ENCODE peak calls at places on chromosomes 13 and 19, in ten cellular contexts. L, B, V, P, X, Q, S, J, U and T are unnamed samples.

GRCh38 chr13:97849305-97849704 is 104.2 kb upstream of the IPO5 start:
- DNase-seq in P (peak; percentile 39), U (peak; percentile 31), V (no peak), L (peak; percentile 40), Q (peak; percentile 49), S (no peak), X (peak; percentile 22), J (no peak), B (no peak), T (no peak)

GRCh38 chr13:29457299-29457698 is 138.2 kb downstream of the SLC7A1 start:
- DNase-seq in L (peak; percentile 93), S (no peak), V (no peak), J (no peak), U (no peak), X (peak; percentile 72), P (peak; percentile 76), Q (peak; percentile 84), B (no peak), T (no peak)

GRCh38 chr19:13929956-13930355 is 8.3 kb downstream of the PODNL1 start:
- DNase-seq in B (no peak), X (no peak), U (no peak), S (no peak), P (no peak), Q (no peak), J (no peak), L (no peak), V (no peak), T (no peak)

GRCh38 chr13:19618925-19619324 is 14.5 kb upstream of the MPHOSPH8 start:
- DNase-seq in L (peak; percentile 57), U (peak; percentile 75), S (peak; percentile 12), V (no peak), X (no peak), Q (peak; percentile 73), J (no peak), P (peak; percentile 74), B (peak; percentile 30), T (no peak)

GRCh38 chr19:53868091-53868891 is 608 bp downstream of the MYADM start:
- DNase-seq in P (peak; percentile 68), X (peak; percentile 69), J (peak; percentile 91), Q (peak; percentile 85), L (peak; percentile 69), U (peak; percentile 85), S (peak; percentile 31), B (peak; percentile 70), V (no peak), T (peak; percentile 76)

GRCh38 chr19:10290439-10290875 is 705 bp downstream of the ICAM5 start:
- DNase-seq in L (no peak), P (peak; percentile 48), U (peak; percentile 80), V (no peak), Q (peak; percentile 47), J (no peak), X (no peak), B (no peak), S (no peak), T (no peak)

GRCh38 chr13:39536906-39537305 is 66.1 kb downstream of the LHFPL6 start:
- DNase-seq in X (no peak), Q (no peak), J (no peak), V (no peak), B (no peak), S (no peak), P (no peak), U (no peak), L (no peak), T (no peak)

GRCh38 chr19:45179063-45179847 is 671 bp downstream of the BLOC1S3 start:
- DNase-seq in J (peak; percentile 91), V (no peak), P (peak; percentile 53), S (no peak), Q (peak; percentile 72), L (peak; percentile 33), X (no peak), U (peak; percentile 74), B (no peak), T (peak; percentile 60)

GRCh38 chr19:10752913-10753285 is 35.0 kb downstream of the DNM2 start:
- DNase-seq in S (no peak), U (no peak), X (no peak), V (no peak), P (no peak), B (no peak), L (no peak), J (no peak), Q (no peak), T (no peak)

GRCh38 chr13:110047511-110047910 is 259.4 kb downstream of the COL4A1 start:
- DNase-seq in V (no peak), B (peak; percentile 26), Q (peak; percentile 27), P (no peak), X (no peak), U (no peak), J (no peak), S (no peak), L (peak; percentile 98), T (peak; percentile 14)

GRCh38 chr19:9751449-9751848 is 17.1 kb downstream of the ZNF846 start:
- DNase-seq in U (no peak), B (no peak), P (no peak), V (no peak), X (no peak), Q (no peak), L (no peak), S (no peak), J (no peak), T (no peak)

GRCh38 chr13:20923272-20923671 is 20.7 kb upstream of the XPO4 start:
- DNase-seq in J (peak; percentile 38), U (no peak), Q (no peak), B (no peak), X (no peak), V (no peak), S (no peak), P (no peak), L (no peak), T (no peak)

GRCh38 chr19:31255174-31255862 is 93.9 kb downstream of the TSHZ3 start:
- DNase-seq in X (no peak), B (no peak), S (no peak), Q (no peak), V (no peak), J (no peak), U (no peak), L (no peak), P (no peak), T (no peak)

GRCh38 chr19:5691205-5691929 is 1.3 kb downstream of the RPL36 start:
- DNase-seq in Q (peak; percentile 73), B (peak; percentile 85), X (no peak), V (no peak), J (peak; percentile 89), L (peak; percentile 73), S (peak; percentile 53), U (peak; percentile 80), P (peak; percentile 55), T (peak; percentile 89)

GRCh38 chr19:42270346-42271044 is 1.4 kb downstream of the CIC start:
- DNase-seq in U (no peak), B (peak; percentile 55), L (peak; percentile 62), V (no peak), Q (peak; percentile 83), S (peak; percentile 53), P (peak; percentile 74), J (peak; percentile 90), X (no peak), T (peak; percentile 70)

GRCh38 chr13:32225494-32225931 is 89.7 kb downstream of the ZAR1L start:
- DNase-seq in U (no peak), L (peak; percentile 25), J (no peak), Q (peak; percentile 64), V (no peak), P (peak; percentile 23), X (no peak), S (no peak), B (no peak), T (no peak)

GRCh38 chr19:47363758-47364529 is 14.8 kb downstream of the DHX34 start:
- DNase-seq in B (no peak), Q (peak; percentile 72), S (no peak), L (peak; percentile 72), U (peak; percentile 63), J (peak; percentile 87), X (peak; percentile 25), P (no peak), V (no peak), T (no peak)

GRCh38 chr13:69769637-69770036 is 338.0 kb upstream of the ATXN8OS start:
- DNase-seq in B (no peak), V (no peak), J (no peak), P (no peak), X (no peak), L (no peak), S (no peak), U (no peak), Q (no peak), T (no peak)

GRCh38 chr19:41563847-41564514 is 12.0 kb upstream of the CEACAM21 start:
- DNase-seq in B (no peak), Q (no peak), X (no peak), V (no peak), S (no peak), U (no peak), J (no peak), L (no peak), P (no peak), T (no peak)

GRCh38 chr13:97122381-97122996 is 99.6 kb upstream of the MBNL2 start:
- DNase-seq in V (no peak), J (no peak), S (no peak), L (peak; percentile 77), Q (peak; percentile 78), X (no peak), P (peak; percentile 40), B (no peak), U (no peak), T (no peak)

GRCh38 chr19:45913874-45914830 is at the start of gene NANOS2:
- DNase-seq in Q (peak; percentile 9), S (no peak), B (no peak), L (peak; percentile 33), X (no peak), V (no peak), J (no peak), P (no peak), U (peak; percentile 91), T (no peak)

GRCh38 chr19:19540707-19541515 is 2.8 kb downstream of the CILP2 start:
- DNase-seq in B (peak; percentile 79), X (no peak), U (peak; percentile 99), Q (peak; percentile 80), J (peak; percentile 87), L (peak; percentile 23), P (peak; percentile 81), S (peak; percentile 79), V (peak; percentile 29), T (peak; percentile 77)

GRCh38 chr19:47445937-47446402 is 25.7 kb downstream of the SLC8A2 start:
- DNase-seq in B (peak; percentile 27), X (no peak), U (peak; percentile 82), L (peak; percentile 50), Q (peak; percentile 51), P (peak; percentile 45), V (peak; percentile 48), S (no peak), J (peak; percentile 92), T (peak; percentile 58)

GRCh38 chr19:29965529-29965928 is 23.5 kb downstream of the URI1 start:
- DNase-seq in U (no peak), V (no peak), Q (peak; percentile 71), B (no peak), J (no peak), X (peak; percentile 18), L (no peak), P (no peak), S (no peak), T (no peak)

GRCh38 chr13:30874561-30874960 is 31.5 kb upstream of the MEDAG start:
- DNase-seq in S (no peak), B (no peak), P (peak; percentile 50), X (no peak), J (no peak), Q (no peak), L (no peak), U (no peak), V (no peak), T (no peak)

GRCh38 chr13:51385114-51385513 is 45.6 kb downstream of the SERPINE3 start:
- DNase-seq in X (no peak), Q (no peak), L (no peak), J (no peak), V (no peak), U (no peak), S (no peak), P (no peak), B (no peak), T (no peak)

GRCh38 chr19:15860522-15860921 is 37.4 kb downstream of the CYP4F2 start:
- DNase-seq in B (no peak), L (no peak), V (no peak), S (no peak), X (no peak), Q (no peak), U (no peak), J (no peak), P (no peak), T (no peak)

GRCh38 chr13:44331912-44332840 is 41.4 kb upstream of the SERP2 start:
- DNase-seq in P (peak; percentile 69), Q (peak; percentile 76), S (no peak), J (no peak), X (no peak), U (peak; percentile 26), V (no peak), B (no peak), L (peak; percentile 93), T (peak; percentile 32)